ENCODE peak calls at places on chromosomes 5 and 9, in seven cellular contexts. N, S, A, Y, O, M and X are unnamed samples. For H3K9me3 and H3K4me1, the result is how much of the 10 kb centered on the place peaks cover.

GRCh38 chr5:102049517-102049916 is 246.6 kb downstream of the SLCO4C1 start:
- DNase-seq in M (no peak), N (no peak), O (no peak), S (no peak), Y (no peak), A (no peak), X (no peak)

GRCh38 chr5:87020099-87020934 is 247.4 kb upstream of the RASA1 start:
- DNase-seq in M (peak), O (no peak), S (no peak), Y (no peak), A (peak), N (no peak), X (peak)

GRCh38 chr5:146706321-146706972 is 172.1 kb downstream of the PPP2R2B start:
- DNase-seq in A (no peak), O (no peak), Y (peak), M (peak), N (peak), S (no peak), X (no peak)

GRCh38 chr9:93471135-93471534 is 17.8 kb upstream of the FAM120AOS start:
- DNase-seq in N (no peak), A (no peak), O (no peak), S (no peak), Y (no peak), M (no peak), X (no peak)

GRCh38 chr5:159050408-159051091 is 49.2 kb downstream of the EBF1 start:
- DNase-seq in S (no peak), A (peak), Y (peak), M (peak), O (no peak), N (no peak), X (no peak)

GRCh38 chr5:81755320-81755719 is 4.4 kb upstream of the SSBP2 start:
- DNase-seq in M (no peak), S (peak), Y (no peak), O (peak), N (no peak), A (peak), X (peak)

GRCh38 chr5:147935032-147935431 is 28.7 kb upstream of the C5orf46 start:
- DNase-seq in M (peak), A (peak), O (no peak), N (no peak), Y (no peak), S (peak), X (no peak)

GRCh38 chr5:69170969-69171368 is 4.0 kb downstream of the CCNB1 start:
- DNase-seq in A (no peak), S (no peak), Y (no peak), N (no peak), M (no peak), O (no peak), X (no peak)

GRCh38 chr9:27086818-27087680 is 22.0 kb upstream of the TEK start:
- DNase-seq in Y (no peak), A (peak), S (no peak), M (no peak), N (no peak), O (no peak), X (no peak)

GRCh38 chr9:131274674-131275331 is 1.5 kb downstream of the FAM78A start:
- DNase-seq in O (peak), S (no peak), M (peak), Y (peak), A (no peak), N (no peak), X (peak)

GRCh38 chr9:93452710-93453046 is 703 bp downstream of the FAM120AOS start:
- DNase-seq in O (no peak), S (no peak), A (no peak), Y (no peak), N (peak), M (no peak), X (peak)

GRCh38 chr5:68290260-68290674 is 74.7 kb downstream of the PIK3R1 start:
- DNase-seq in M (no peak), N (no peak), A (peak), S (no peak), Y (no peak), O (no peak), X (peak)

GRCh38 chr9:95771556-95772280 is 103.8 kb upstream of the ERCC6L2 start:
- DNase-seq in A (peak), N (no peak), M (no peak), S (no peak), O (peak), Y (no peak), X (peak)

GRCh38 chr9:128895556-128895955 is 13.6 kb downstream of the LRRC8A start:
- DNase-seq in Y (no peak), A (no peak), N (no peak), M (no peak), O (no peak), S (no peak), X (no peak)

GRCh38 chr9:106717686-106718085 is 145.3 kb upstream of the ZNF462 start:
- DNase-seq in A (peak), S (peak), M (no peak), Y (no peak), O (no peak), N (no peak), X (no peak)

GRCh38 chr5:172492097-172492840 is 37.9 kb upstream of the SH3PXD2B start:
- DNase-seq in N (no peak), O (no peak), Y (no peak), S (no peak), A (no peak), M (no peak), X (no peak)

GRCh38 chr9:101415578-101415977 is 16.9 kb downstream of the ZNF189 start:
- DNase-seq in A (no peak), N (no peak), O (no peak), M (no peak), Y (no peak), S (no peak), X (no peak)

GRCh38 chr9:101417389-101417788 is 18.2 kb downstream of the ALDOB start:
- DNase-seq in M (no peak), O (no peak), N (no peak), Y (no peak), S (no peak), A (no peak), X (no peak)

GRCh38 chr9:101418518-101419111 is 17.0 kb downstream of the ALDOB start:
- DNase-seq in A (peak), S (no peak), O (no peak), N (no peak), M (no peak), Y (no peak), X (no peak)

GRCh38 chr9:101417977-101418376 is 17.6 kb downstream of the ALDOB start:
- DNase-seq in M (no peak), Y (no peak), N (no peak), S (no peak), O (no peak), A (no peak), X (no peak)

DNA sequence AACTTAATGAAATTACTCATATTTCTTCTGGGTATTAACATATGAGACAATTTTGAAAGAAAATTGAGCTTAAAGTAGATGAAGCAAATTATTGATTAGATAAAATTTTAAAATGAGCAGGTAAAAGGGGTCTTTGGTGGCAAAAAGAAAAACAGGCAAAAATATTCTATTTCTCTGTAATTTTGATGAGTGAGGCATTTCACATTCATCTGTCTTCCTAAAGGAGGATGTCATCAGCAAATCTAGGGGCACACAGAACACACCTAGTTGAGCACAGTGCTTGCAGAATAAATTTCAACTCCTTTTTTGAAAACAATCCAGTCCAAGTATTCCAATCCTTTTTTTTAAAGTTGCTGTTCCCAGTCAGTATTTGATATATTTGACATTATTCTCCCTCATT is 16.2 kb downstream of the ZNF189 start:
- DNase-seq in Y (no peak), N (no peak), S (no peak), M (no peak), A (no peak), O (no peak), X (no peak)
- H3K9me3 ChIP-seq in Y (half or more), N (under half), S (under half), M (under half), A (under half), O (half or more), X (under half)

GRCh38 chr9:99183616-99184015 is 38.1 kb downstream of the ALG2 start:
- DNase-seq in N (no peak), Y (no peak), A (no peak), O (no peak), S (no peak), M (no peak), X (no peak)
- H3K4me1 ChIP-seq in N (under half), Y (under half), A (under half), O (under half), S (under half), M (under half), X (under half)

GRCh38 chr5:64000096-64000495 is 37.9 kb upstream of the HTR1A start:
- DNase-seq in M (no peak), O (no peak), S (no peak), A (no peak), N (no peak), Y (no peak), X (no peak)
- H3K9me3 ChIP-seq in M (under half), O (under half), S (under half), A (under half), N (under half), Y (under half), X (under half)

GRCh38 chr9:134742822-134743221 is 101.2 kb downstream of the COL5A1 start:
- DNase-seq in M (no peak), N (peak), O (no peak), S (no peak), Y (no peak), A (no peak), X (no peak)
- H3K4me1 ChIP-seq in M (under half), N (under half), O (under half), S (under half), Y (under half), A (under half), X (under half)

GRCh38 chr5:1429066-1429465 is 16.2 kb downstream of the SLC6A3 start:
- DNase-seq in O (no peak), N (no peak), A (no peak), M (no peak), S (no peak), Y (no peak), X (no peak)
- H3K9me3 ChIP-seq in O (under half), N (under half), A (under half), M (under half), S (under half), Y (under half), X (under half)

DNA sequence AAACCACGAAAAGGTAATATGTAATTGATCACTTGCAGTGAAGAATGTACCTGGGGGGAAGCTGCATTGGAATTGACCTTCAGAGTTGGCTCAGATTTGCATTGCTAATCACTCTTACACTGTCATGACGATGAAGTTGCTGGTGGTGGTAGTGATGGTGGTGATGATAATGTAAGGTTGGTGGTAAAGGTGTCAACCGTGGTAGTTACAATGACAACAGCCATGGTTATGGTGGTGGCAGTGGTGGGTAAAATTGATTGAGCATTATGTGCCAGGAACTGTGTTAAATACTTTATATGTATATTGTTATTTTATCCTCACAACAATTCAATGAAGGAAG is 282.4 kb downstream of the NR3C1 start:
- DNase-seq in A (no peak), O (no peak), M (no peak), N (no peak), Y (no peak), S (no peak), X (no peak)
- H3K4me1 ChIP-seq in A (under half), O (under half), M (under half), N (under half), Y (under half), S (under half), X (under half)

GRCh38 chr9:40884072-40884901 is 244.2 kb downstream of the FOXD4L6 start:
- DNase-seq in M (no peak), Y (peak), S (no peak), O (no peak), N (peak), A (no peak), X (no peak)
- H3K9me3 ChIP-seq in M (under half), Y (half or more), S (under half), O (half or more), N (under half), A (under half), X (under half)